ENCODE peak calls at places on chromosomes 12 and 14, in six cellular contexts. T is progenitor cell of endocrine pancreas; C is GM04503; I is activated CD4-positive, alpha-beta T cell treated with anti-CD3 and anti-CD28 coated beads for 24 hours; L is NCI-H345; A is GM12892. Q is an unnamed sample.

GRCh38 chr12:51601241-51601640 is 10.2 kb downstream of the SCN8A start:
- DNase-seq in T (no peak), C (no peak), I (no peak), L (no peak), A (no peak), Q (no peak)

GRCh38 chr12:44015333-44015941 is 179.6 kb downstream of the TMEM117 start:
- DNase-seq in T (no peak), C (peak), I (no peak), L (peak), A (no peak), Q (no peak)

GRCh38 chr14:105439710-105440553 is 20.3 kb downstream of the MTA1 start:
- DNase-seq in T (no peak), C (no peak), I (no peak), L (peak), A (no peak), Q (no peak)

GRCh38 chr12:116969615-116970575 is 59.1 kb downstream of the FBXW8 start:
- DNase-seq in T (no peak), C (no peak), I (no peak), L (no peak), A (no peak), Q (no peak)

GRCh38 chr12:50198829-50199228 is 31.7 kb upstream of the CERS5 start:
- DNase-seq in T (no peak), C (no peak), I (no peak), L (no peak), A (no peak), Q (no peak)

GRCh38 chr12:32997471-32997870 is 100.9 kb upstream of the PKP2 start:
- DNase-seq in T (no peak), C (no peak), I (no peak), L (peak), A (no peak), Q (no peak)

GRCh38 chr12:24838531-24838950 is 110.4 kb downstream of the BCAT1 start:
- DNase-seq in T (no peak), C (peak), I (no peak), L (no peak), A (no peak), Q (no peak)

GRCh38 chr12:20366776-20367409 is 1.4 kb upstream of the PDE3A start:
- DNase-seq in T (no peak), C (no peak), I (no peak), L (no peak), A (no peak), Q (no peak)

GRCh38 chr12:46771268-46771837 is 54.4 kb downstream of the SLC38A4 start:
- DNase-seq in T (no peak), C (no peak), I (no peak), L (no peak), A (no peak), Q (no peak)

GRCh38 chr12:9776795-9777194 is 16.1 kb upstream of the CD69 start:
- DNase-seq in T (no peak), C (no peak), I (no peak), L (no peak), A (no peak), Q (no peak)

GRCh38 chr12:26429070-26429691 is 233.8 kb downstream of the SSPN start:
- DNase-seq in T (no peak), C (no peak), I (no peak), L (no peak), A (no peak), Q (no peak)

GRCh38 chr12:105470601-105471000 is 140.1 kb downstream of the C12orf75 start:
- DNase-seq in T (no peak), C (no peak), I (no peak), L (no peak), A (no peak), Q (no peak)

Q was measured in activated effector memory CD4-positive, alpha-beta T cell treated with Interleukin-2 at 50 U/mL for 16 hours.